ENCODE peak calls at places on chromosomes 13 and 19, in five cellular contexts. M, A, E, G and U are unnamed samples.
A peak's percentile ranks its signal among the peaks of the same experiment; 100 is the strongest.

GRCh38 chr19:52735734-52736133 is 890 bp upstream of the ZNF611 start:
- DNase-seq in G (peak; percentile 91), A (no peak), M (no peak), E (peak; percentile 55), U (peak; percentile 14)

GRCh38 chr13:102700088-102701031 is 5.5 kb upstream of the METTL21C start:
- DNase-seq in G (no peak), M (no peak), E (peak; percentile 31), A (no peak), U (no peak)

GRCh38 chr13:98450495-98451167 is 126.3 kb downstream of the STK24 start:
- DNase-seq in M (no peak), E (no peak), A (no peak), G (peak; percentile 78), U (no peak)

GRCh38 chr13:68023838-68024581 is 793.9 kb upstream of the PCDH9 start:
- DNase-seq in G (no peak), A (no peak), E (no peak), M (no peak), U (no peak)

GRCh38 chr13:63972328-63972727 is 2556.7 kb upstream of the PCDH20 start:
- DNase-seq in M (no peak), G (no peak), E (no peak), A (no peak), U (no peak)

GRCh38 chr13:113041821-113042335 is 63.7 kb upstream of the F7 start:
- DNase-seq in E (no peak), A (no peak), M (no peak), G (no peak), U (no peak)

GRCh38 chr19:17348700-17349099 is 11.3 kb downstream of the GTPBP3 start:
- DNase-seq in E (peak; percentile 75), M (peak; percentile 75), G (peak; percentile 78), A (no peak), U (peak; percentile 92)

GRCh38 chr13:91045351-91046034 is 302.0 kb upstream of the MIR17HG start:
- DNase-seq in A (peak; percentile 12), E (no peak), G (no peak), M (no peak), U (no peak)

GRCh38 chr19:34732548-34733255 is 1.3 kb upstream of the ZNF181 start:
- DNase-seq in A (no peak), M (no peak), G (no peak), E (no peak), U (peak; percentile 64)

GRCh38 chr19:3801412-3802096 is 15.4 kb upstream of the MATK start:
- DNase-seq in A (no peak), E (no peak), G (peak; percentile 55), M (peak; percentile 52), U (no peak)

GRCh38 chr13:37417042-37417441 is 181.5 kb downstream of the POSTN start:
- DNase-seq in M (no peak), A (no peak), G (no peak), E (no peak), U (no peak)

GRCh38 chr13:24306632-24307031 is 2.7 kb upstream of the C1QTNF9 start:
- DNase-seq in G (no peak), A (no peak), M (no peak), E (no peak), U (no peak)

GRCh38 chr13:66102864-66103263 is 1127.3 kb downstream of the PCDH9 start:
- DNase-seq in M (no peak), G (no peak), A (no peak), E (no peak), U (no peak)

GRCh38 chr19:34481861-34482379 is 362 bp downstream of the WTIP start:
- DNase-seq in A (no peak), G (peak; percentile 52), E (no peak), M (no peak), U (no peak)

GRCh38 chr19:50844296-50844935 is 10.3 kb upstream of the KLK3 start:
- DNase-seq in M (no peak), A (no peak), E (no peak), G (no peak), U (no peak)

GRCh38 chr13:75855216-75855615 is 219.1 kb downstream of the LMO7 start:
- DNase-seq in M (no peak), E (no peak), G (no peak), A (no peak), U (no peak)
- H3K4me3 ChIP-seq in M (no peak overlapping the region), E (no peak overlapping the region), G (no peak overlapping the region), A (no peak overlapping the region), U (no peak overlapping the region)

GRCh38 chr19:58033741-58034475 is at the start of gene ZSCAN1:
- DNase-seq in E (peak; percentile 42), A (no peak), G (peak; percentile 95), M (peak; percentile 94), U (peak; percentile 69)
- H3K4me3 ChIP-seq in E (peak within 1 kb of the TSS; percentile 21), A (no peak within 1 kb of the TSS), G (peak within 1 kb of the TSS; percentile 52), M (peak within 1 kb of the TSS; percentile 32), U (peak within 1 kb of the TSS; percentile 53)

DNA sequence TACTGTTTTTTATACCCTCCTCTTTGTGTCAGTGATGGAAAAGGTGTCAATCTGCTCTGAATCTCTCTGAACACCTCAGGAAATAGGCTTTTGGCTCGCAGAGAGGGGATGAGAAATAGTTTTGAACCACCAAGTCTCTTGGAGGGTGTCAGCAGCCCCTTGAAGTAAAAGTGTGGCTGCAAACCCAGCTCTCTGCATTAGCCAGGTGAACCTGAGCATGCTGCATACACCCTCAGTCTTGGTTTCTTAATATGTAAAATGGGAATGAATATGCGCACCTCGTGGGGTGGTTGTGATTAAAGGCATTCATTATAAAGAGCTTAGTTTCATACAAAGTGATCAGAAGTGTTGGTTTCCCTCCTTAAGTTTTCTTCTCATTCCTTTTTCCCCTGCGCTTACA is 1.4 kb upstream of the DHRS12 start:
- DNase-seq in A (no peak), E (no peak), G (no peak), M (no peak), U (no peak)
- H3K4me3 ChIP-seq in A (no peak overlapping the region), E (peak overlapping the region; percentile 74), G (peak overlapping the region; percentile 81), M (no peak overlapping the region), U (peak overlapping the region; percentile 79)

GRCh38 chr13:111344471-111345191 is 24.2 kb downstream of the TEX29 start:
- DNase-seq in E (no peak), G (no peak), A (no peak), M (no peak), U (no peak)

GRCh38 chr13:111343186-111343805 is 22.9 kb downstream of the TEX29 start:
- DNase-seq in G (no peak), E (no peak), M (no peak), A (no peak), U (peak; percentile 34)

GRCh38 chr13:111346281-111346680 is 25.8 kb downstream of the TEX29 start:
- DNase-seq in M (no peak), E (no peak), G (peak; percentile 68), A (no peak), U (no peak)

GRCh38 chr13:111347438-111347837 is 27.0 kb downstream of the TEX29 start:
- DNase-seq in G (no peak), M (no peak), E (no peak), A (no peak), U (no peak)

GRCh38 chr13:111345682-111346081 is 25.2 kb downstream of the TEX29 start:
- DNase-seq in M (no peak), G (no peak), A (no peak), E (no peak), U (no peak)
- H3K4me3 ChIP-seq in M (no peak overlapping the region), G (no peak overlapping the region), A (no peak overlapping the region), E (no peak overlapping the region), U (no peak overlapping the region)

DNA sequence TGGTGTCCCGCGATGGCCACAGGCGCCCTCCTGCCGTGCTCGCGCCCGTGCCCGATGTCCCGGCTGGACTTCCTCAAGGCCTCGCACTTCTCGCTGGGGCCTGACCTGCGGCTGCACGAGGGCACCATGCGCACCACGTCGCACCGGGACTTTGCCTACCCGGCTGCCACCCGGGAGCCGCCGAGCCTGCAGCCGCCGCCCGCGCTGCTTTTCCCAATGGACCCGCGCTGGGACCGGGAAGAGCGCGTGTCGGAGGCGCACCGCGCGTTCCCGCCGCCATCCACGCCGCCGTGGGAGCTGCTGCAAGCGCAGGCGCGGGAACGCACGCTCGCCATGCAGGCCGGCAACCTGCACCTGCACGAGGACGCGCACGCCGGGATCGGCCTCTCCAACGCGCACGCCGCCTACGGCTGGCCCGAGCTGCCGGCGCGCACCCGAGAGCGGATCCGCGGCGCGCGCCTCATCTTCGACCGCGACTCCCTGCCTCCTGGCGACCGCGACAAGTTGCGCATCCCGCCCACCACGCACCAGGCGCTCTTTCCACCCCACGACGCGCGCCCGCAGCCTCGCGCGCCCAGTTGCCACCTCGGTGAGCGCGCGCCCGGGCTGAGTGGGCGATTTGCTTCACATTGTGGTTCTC is 12.1 kb upstream of the PEX11G start:
- DNase-seq in A (peak; percentile 78), E (no peak), G (no peak), M (peak; percentile 83), U (no peak)
- H3K4me3 ChIP-seq in A (peak overlapping the region; percentile 43), E (peak overlapping the region; percentile 29), G (peak overlapping the region; percentile 41), M (peak overlapping the region; percentile 39), U (peak overlapping the region; percentile 52)

DNA sequence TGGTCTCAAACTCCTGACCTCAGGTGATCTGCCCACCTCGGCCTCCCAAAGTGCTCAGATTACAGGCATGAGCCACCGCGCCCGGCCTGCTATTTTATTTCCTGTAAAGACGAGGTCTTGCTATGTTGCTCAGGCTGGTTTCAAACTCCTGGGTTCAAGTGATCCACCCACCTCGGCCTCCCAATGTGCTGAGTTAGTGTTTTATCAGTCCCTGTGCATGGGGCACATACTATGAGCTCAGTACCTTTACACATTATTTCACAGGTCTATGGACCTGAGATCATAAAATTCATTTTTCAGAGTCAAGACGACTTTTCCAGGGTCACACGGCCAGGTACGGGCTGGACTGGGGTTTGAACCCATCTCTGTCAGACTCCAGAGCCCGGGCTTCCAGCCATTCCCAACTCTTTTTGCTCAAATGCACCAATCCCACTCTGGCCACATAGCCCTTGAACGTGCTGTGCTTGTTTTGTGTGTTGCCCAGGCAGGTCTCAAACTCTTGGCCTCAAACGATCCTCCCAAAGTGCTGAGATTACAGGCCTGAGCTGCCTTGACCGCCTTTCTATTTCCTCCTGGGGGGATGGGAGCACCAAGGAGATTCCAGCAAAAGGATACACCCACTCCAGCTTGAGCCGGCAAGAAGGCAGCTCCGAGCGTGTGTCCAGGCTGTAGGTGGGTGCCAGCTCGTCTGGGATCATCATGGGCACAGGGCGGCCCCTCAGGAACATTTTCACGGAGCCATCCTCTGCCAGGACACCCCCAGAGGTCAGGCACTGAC is 1.1 kb downstream of the EML2 start:
- DNase-seq in E (no peak), M (no peak), A (no peak), G (no peak), U (no peak)
- H3K4me3 ChIP-seq in E (peak overlapping the region; percentile 60), M (no peak overlapping the region), A (peak overlapping the region; percentile 91), G (peak overlapping the region; percentile 67), U (peak overlapping the region; percentile 84)

DNA sequence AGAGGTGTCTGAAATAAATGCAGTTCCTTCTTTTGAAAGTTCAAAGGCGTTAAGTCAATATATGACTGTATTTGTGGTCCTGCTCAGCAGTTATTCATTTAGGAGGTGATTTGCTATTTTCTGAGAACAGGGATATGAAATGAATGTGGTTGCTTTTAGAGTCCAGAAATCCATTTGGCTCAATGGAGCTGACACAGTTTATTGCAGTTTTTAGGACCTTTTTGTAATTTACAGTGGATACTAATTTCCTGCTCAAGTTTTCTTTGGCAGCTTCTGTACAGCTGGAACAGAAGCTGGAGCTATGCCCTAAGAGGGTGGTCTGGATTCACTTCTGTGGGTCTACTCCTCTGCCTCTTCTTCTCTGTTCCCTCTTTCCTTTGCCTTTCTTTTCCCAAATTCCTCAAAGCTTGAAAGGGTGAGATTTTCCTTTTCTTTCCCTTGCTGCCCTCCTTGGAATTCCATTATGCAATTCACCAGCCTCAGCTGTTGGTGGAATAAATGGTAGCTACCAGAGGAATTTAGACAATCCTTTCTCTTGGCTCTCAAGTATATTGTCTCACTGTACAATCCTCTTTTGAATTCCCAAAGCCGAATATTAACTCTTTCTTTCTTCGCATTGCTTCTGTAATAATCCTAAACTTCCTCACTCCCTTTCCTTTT is 39.9 kb downstream of the ITGBL1 start:
- DNase-seq in A (no peak), M (no peak), E (no peak), G (no peak), U (no peak)
- H3K4me3 ChIP-seq in A (no peak overlapping the region), M (no peak overlapping the region), E (no peak overlapping the region), G (no peak overlapping the region), U (no peak overlapping the region)

GRCh38 chr19:19948800-19949199 is 48.1 kb downstream of the ZNF93 start:
- DNase-seq in A (no peak), E (no peak), M (no peak), G (no peak), U (no peak)
- H3K4me3 ChIP-seq in A (no peak overlapping the region), E (no peak overlapping the region), M (no peak overlapping the region), G (no peak overlapping the region), U (no peak overlapping the region)